ENCODE peak calls at places on chromosomes 12 and 14, in five cellular contexts. R, M, S, Q and J are unnamed samples.

GRCh38 chr12:15278816-15279658 is 43.3 kb upstream of the PTPRO start:
- DNase-seq in R (no peak), M (no peak), S (no peak), Q (no peak), J (peak)

GRCh38 chr12:55727643-55728184 is 1.1 kb downstream of the CD63 start:
- DNase-seq in R (no peak), M (no peak), S (no peak), Q (no peak), J (peak)

GRCh38 chr12:8099235-8099634 is 17.2 kb downstream of the NECAP1 start:
- DNase-seq in R (no peak), M (no peak), S (no peak), Q (no peak), J (no peak)

GRCh38 chr14:44317433-44317746 is 189.7 kb downstream of the FSCB start:
- DNase-seq in R (no peak), M (no peak), S (no peak), Q (no peak), J (no peak)

GRCh38 chr14:70919774-70920173 is 12.5 kb downstream of the PCNX1 start:
- DNase-seq in R (no peak), M (no peak), S (no peak), Q (no peak), J (peak)

GRCh38 chr14:59360923-59361794 is 104.0 kb downstream of the GPR135 start:
- DNase-seq in R (peak), M (no peak), S (no peak), Q (no peak), J (peak)

GRCh38 chr12:524167-524951 is 64.6 kb downstream of the B4GALNT3 start:
- DNase-seq in R (no peak), M (no peak), S (no peak), Q (no peak), J (no peak)

GRCh38 chr12:92034858-92035401 is 110.7 kb downstream of the BTG1 start:
- DNase-seq in R (no peak), M (no peak), S (no peak), Q (no peak), J (peak)

GRCh38 chr12:14164266-14164665 is 182.9 kb upstream of the GRIN2B start:
- DNase-seq in R (no peak), M (no peak), S (no peak), Q (no peak), J (no peak)

GRCh38 chr12:46024099-46024498 is 33.7 kb upstream of the SCAF11 start:
- DNase-seq in R (peak), M (no peak), S (no peak), Q (no peak), J (no peak)

GRCh38 chr12:91732086-91732485 is 413.6 kb downstream of the BTG1 start:
- DNase-seq in R (no peak), M (no peak), S (no peak), Q (no peak), J (peak)

GRCh38 chr12:23088594-23088993 is 463.6 kb downstream of the ETNK1 start:
- DNase-seq in R (no peak), M (no peak), S (no peak), Q (no peak), J (no peak)

GRCh38 chr12:41515953-41516352 is 327.8 kb downstream of the PDZRN4 start:
- DNase-seq in R (no peak), M (no peak), S (no peak), Q (no peak), J (no peak)

GRCh38 chr12:126883737-126884136 is 1383.2 kb upstream of the TMEM132C start:
- DNase-seq in R (no peak), M (no peak), S (no peak), Q (no peak), J (no peak)

GRCh38 chr14:55938249-55938791 is 179.9 kb upstream of the PELI2 start:
- DNase-seq in R (no peak), M (no peak), S (no peak), Q (no peak), J (peak)

GRCh38 chr12:6866920-6867406 is 368 bp upstream of the TPI1 start:
- DNase-seq in R (no peak), M (no peak), S (no peak), Q (no peak), J (no peak)

GRCh38 chr12:71027835-71028234 is 107.3 kb upstream of the PTPRR start:
- DNase-seq in R (no peak), M (no peak), S (no peak), Q (no peak), J (no peak)

GRCh38 chr14:69943084-69943797 is 64.0 kb downstream of the SMOC1 start:
- DNase-seq in R (no peak), M (no peak), S (no peak), Q (no peak), J (peak)

GRCh38 chr12:69497308-69498026 is 27.3 kb downstream of the FRS2 start:
- DNase-seq in R (no peak), M (no peak), S (no peak), Q (no peak), J (peak)

GRCh38 chr12:116894913-116895312 is 13.7 kb upstream of the HRK start:
- DNase-seq in R (no peak), M (no peak), S (no peak), Q (no peak), J (no peak)

GRCh38 chr12:7123806-7124519 is 4.7 kb downstream of the RBP5 start:
- DNase-seq in R (no peak), M (no peak), S (no peak), Q (no peak), J (no peak)

GRCh38 chr14:50232276-50232642 is 881 bp upstream of the SOS2 start:
- DNase-seq in R (no peak), M (no peak), S (no peak), Q (no peak), J (no peak)

GRCh38 chr14:50229646-50230045 is 1.7 kb downstream of the SOS2 start:
- DNase-seq in R (no peak), M (no peak), S (no peak), Q (no peak), J (no peak)

GRCh38 chr14:50228313-50228712 is 3.1 kb downstream of the SOS2 start:
- DNase-seq in R (no peak), M (no peak), S (no peak), Q (no peak), J (no peak)

GRCh38 chr14:50231475-50232275 is at the start of gene SOS2:
- DNase-seq in R (peak), M (peak), S (peak), Q (peak), J (peak)

DNA sequence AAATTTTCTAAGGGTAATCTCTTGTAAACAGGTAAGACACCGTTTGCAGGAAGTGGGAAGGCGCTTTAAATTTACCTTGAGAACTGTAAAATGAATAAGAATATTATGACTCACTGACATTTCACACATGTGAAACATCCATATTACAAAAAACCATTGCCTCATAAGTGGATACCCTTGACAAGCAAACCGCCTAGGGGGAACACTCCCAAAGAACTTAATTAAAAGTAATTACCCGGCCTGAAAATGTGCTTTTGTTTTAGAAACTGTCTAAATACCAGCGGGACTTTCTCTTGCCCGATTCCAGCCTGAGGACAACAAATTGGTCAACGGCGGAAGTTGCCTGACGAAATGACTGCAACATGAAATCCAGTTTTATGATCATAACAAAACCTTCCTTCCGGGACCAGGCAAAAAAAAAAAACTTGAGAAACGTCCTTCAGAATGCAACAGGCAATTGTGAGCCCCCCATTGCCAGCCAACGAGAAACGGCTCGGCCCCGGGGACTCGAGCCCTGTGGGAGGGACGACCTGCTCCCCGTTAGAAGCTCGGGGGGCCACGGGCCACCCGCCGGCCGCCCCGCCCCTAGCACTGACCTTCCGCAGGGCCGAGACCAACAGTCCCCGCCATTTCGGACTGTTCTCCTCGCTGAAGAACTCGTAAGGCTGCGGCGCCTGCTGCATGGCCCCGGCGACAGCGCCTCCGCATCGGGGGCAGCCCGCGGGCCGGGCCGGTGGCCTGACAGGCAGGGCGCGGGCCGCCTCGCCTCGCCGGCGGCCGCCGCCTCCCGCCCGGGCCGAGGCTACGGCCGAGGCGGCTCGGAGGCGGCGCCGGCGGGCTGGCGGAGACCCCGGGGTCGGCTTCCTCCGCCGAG is 540 bp downstream of the SOS2 start:
- DNase-seq in R (peak), M (no peak), S (peak), Q (no peak), J (peak)
- H2BK15ac ChIP-seq in R (peak), M (no peak), S (no peak), Q (peak), J (no peak)

DNA sequence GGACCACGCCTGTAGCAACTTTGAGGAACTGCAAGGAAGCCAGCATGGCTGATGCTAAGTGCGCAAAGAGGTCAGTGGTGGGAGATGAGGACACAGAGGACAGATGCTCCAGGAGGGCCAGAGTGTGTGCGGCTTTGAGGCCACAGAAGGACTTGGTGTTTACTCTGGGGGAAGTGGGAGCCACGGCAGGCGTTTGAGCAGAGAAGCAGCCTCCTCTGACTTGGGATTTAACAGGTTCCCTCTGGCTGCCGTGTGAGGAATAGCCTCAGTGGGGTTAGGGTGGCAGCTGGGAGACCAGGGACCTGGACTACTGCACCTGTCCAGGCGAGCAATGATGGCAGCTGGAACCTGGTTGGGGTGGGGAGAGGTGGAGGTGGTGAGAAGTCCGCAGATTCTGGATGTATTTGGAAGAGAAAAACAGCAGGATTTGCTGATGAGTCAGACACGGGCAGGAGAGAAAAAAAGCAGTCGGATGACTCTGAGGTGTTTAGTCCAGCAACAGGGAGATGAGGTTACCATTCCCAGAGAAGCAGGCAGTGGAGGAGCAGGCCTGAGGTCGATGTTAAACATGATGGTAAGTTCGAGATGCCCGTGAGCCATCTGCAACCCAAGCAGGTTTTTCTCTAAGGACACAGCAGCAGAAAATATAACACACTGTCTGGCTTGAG is 143.5 kb downstream of the SCARB1 start:
- DNase-seq in R (no peak), M (no peak), S (no peak), Q (no peak), J (peak)
- H2BK15ac ChIP-seq in R (no peak), M (no peak), S (no peak), Q (peak), J (peak)

GRCh38 chr14:90382491-90383125 is 14.2 kb upstream of the CALM1 start:
- DNase-seq in R (peak), M (no peak), S (no peak), Q (no peak), J (peak)

GRCh38 chr14:90383126-90383730 is 13.6 kb upstream of the CALM1 start:
- DNase-seq in R (peak), M (peak), S (peak), Q (peak), J (peak)

GRCh38 chr14:90384543-90384911 is 12.3 kb upstream of the CALM1 start:
- DNase-seq in R (no peak), M (no peak), S (no peak), Q (no peak), J (peak)

GRCh38 chr14:90381999-90382451 is 14.8 kb upstream of the CALM1 start:
- DNase-seq in R (peak), M (no peak), S (peak), Q (no peak), J (no peak)

DNA sequence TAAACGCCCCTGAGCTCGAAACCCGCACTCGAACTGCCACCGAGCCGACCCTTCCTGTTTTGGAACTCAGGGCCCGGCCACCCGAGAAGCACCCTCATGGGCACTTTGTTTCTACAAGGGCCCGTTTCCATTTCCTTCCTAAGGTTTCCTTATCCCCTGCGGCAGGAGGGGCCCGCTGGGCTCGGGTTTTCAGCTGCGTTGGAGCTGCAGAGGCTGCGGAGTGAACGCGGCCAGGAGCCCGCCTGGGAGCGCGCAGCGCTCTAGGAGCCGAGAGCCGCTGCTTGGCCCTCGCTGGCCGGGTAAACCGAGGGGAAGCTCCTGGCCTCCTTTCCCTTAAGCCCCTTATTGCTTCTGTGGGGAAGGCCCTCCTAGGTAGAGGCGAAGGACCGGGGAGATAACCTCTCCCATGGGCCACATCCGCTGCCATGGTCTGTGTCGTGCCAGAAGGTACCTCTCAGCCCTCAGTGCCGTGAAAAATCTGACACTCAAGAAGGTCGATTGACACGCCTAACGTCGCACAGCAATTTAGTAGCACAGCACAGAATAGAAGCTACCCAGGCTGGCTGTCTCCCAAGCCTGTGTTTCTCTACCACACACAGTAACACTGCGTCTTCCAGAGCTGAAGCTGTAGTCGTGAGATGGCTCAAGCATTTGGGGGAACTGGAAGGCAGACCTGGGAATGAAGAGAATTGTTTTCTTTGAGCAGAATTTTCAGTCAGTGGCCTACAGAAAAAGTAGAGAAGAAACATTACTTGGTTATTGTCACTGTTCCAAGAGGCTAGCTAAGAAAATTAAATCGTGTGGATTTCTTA is 12.9 kb upstream of the CALM1 start:
- DNase-seq in R (peak), M (no peak), S (peak), Q (peak), J (peak)
- H2BK15ac ChIP-seq in R (no peak), M (no peak), S (no peak), Q (no peak), J (peak)

GRCh38 chr12:120085920-120086319 is 30.6 kb downstream of the RAB35 start:
- DNase-seq in R (peak), M (peak), S (peak), Q (no peak), J (no peak)
- H2BK15ac ChIP-seq in R (no peak), M (no peak), S (no peak), Q (no peak), J (no peak)

GRCh38 chr12:120651821-120652220 is 11.4 kb downstream of the CABP1 start:
- DNase-seq in R (no peak), M (no peak), S (no peak), Q (no peak), J (peak)

GRCh38 chr12:120649442-120650248 is 9.2 kb downstream of the CABP1 start:
- DNase-seq in R (no peak), M (no peak), S (peak), Q (no peak), J (peak)

GRCh38 chr12:120652671-120653435 is 12.4 kb downstream of the CABP1 start:
- DNase-seq in R (no peak), M (no peak), S (no peak), Q (no peak), J (no peak)

GRCh38 chr12:120647375-120647755 is 6.9 kb downstream of the CABP1 start:
- DNase-seq in R (no peak), M (no peak), S (no peak), Q (no peak), J (no peak)

DNA sequence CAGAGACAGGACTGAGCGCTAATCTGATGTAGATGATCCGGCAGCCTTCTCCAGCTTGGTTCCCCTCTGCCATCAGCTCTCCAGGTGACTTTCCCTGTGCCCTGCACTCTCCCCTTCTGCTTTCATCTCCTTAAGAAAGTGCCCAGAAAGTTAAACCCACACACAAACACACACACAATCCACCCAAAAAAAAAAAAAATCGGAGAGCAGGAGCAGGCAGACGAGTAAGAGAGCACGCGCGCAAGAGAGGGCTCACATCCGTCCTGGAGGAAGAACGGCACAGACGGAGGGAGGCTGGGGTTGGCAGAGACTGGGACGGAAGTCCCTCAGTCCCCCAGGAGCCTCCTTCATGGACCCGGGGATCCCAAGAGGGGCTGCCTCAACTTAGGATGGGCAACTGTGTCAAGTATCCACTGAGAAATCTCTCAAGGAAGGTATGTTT is 9.8 kb downstream of the CABP1 start:
- DNase-seq in R (no peak), M (no peak), S (no peak), Q (no peak), J (no peak)
- H2BK15ac ChIP-seq in R (no peak), M (no peak), S (no peak), Q (no peak), J (no peak)

GRCh38 chr12:31035944-31036665 is 37.6 kb upstream of the DDX11 start:
- DNase-seq in R (no peak), M (no peak), S (no peak), Q (no peak), J (peak)

GRCh38 chr12:31037028-31037427 is 36.6 kb upstream of the DDX11 start:
- DNase-seq in R (no peak), M (no peak), S (no peak), Q (no peak), J (no peak)

GRCh38 chr12:31034372-31034771 is 39.3 kb upstream of the DDX11 start:
- DNase-seq in R (no peak), M (no peak), S (no peak), Q (no peak), J (no peak)

GRCh38 chr12:31033681-31034080 is 40.0 kb upstream of the DDX11 start:
- DNase-seq in R (no peak), M (no peak), S (no peak), Q (no peak), J (no peak)

GRCh38 chr12:31035226-31035625 is 38.4 kb upstream of the DDX11 start:
- DNase-seq in R (no peak), M (no peak), S (no peak), Q (no peak), J (no peak)
- H2BK15ac ChIP-seq in R (no peak), M (no peak), S (no peak), Q (no peak), J (no peak)

GRCh38 chr14:90489306-90489705 is 92.5 kb downstream of the CALM1 start:
- DNase-seq in R (peak), M (no peak), S (no peak), Q (no peak), J (no peak)

GRCh38 chr14:90490727-90491050 is 93.9 kb downstream of the CALM1 start:
- DNase-seq in R (no peak), M (no peak), S (no peak), Q (no peak), J (no peak)

GRCh38 chr14:90489916-90490726 is 93.3 kb downstream of the CALM1 start:
- DNase-seq in R (no peak), M (no peak), S (no peak), Q (no peak), J (peak)

GRCh38 chr14:90491221-90491867 is 94.5 kb downstream of the CALM1 start:
- DNase-seq in R (peak), M (no peak), S (no peak), Q (no peak), J (peak)

DNA sequence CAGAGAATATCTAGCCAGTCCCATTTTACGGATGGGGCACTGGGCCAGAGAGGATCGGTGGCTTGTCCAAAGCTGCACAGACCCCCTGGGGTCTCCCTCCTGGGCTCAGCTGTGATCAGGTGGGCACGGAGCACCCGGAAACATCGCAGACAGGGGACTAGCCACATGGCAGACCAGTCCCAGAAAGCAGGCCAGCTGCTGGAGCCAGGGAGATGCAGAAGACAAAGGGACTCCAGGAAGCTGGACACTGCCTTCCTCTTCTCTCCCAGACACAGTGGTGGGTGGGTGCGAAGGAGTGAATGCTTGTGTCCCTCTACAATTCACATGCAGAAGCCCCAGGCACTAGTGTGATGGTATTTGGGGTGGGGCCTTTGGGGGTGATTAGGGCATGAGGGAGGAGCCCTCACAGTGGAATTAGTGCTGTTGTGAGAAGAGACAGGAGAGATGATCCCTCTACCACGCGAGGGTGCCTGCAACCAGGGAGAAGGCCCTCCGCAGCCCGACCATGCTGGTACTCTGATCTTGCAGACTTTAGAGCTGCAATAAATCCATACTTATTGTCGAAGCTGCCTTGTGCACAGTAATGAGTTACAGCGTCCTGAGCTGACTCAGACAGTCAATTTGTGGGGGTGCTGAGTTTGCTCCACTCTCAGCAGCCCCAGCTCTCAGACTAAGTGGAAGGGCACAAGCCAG is 95.2 kb downstream of the CALM1 start:
- DNase-seq in R (no peak), M (no peak), S (no peak), Q (no peak), J (no peak)
- H2BK15ac ChIP-seq in R (no peak), M (peak), S (no peak), Q (peak), J (no peak)